ENCODE peak calls at places on chromosomes 13 and 19, in four cellular contexts. L is A549, W is K562, U is GM12878. S is an unnamed sample.

GRCh38 chr19:22622020-22622419 is 12.1 kb upstream of the ZNF492 start:
- DNase-seq in L (no peak), W (no peak), U (no peak), S (no peak)

GRCh38 chr13:94433055-94433947 is 46.2 kb downstream of the DCT start:
- DNase-seq in L (no peak), W (peak; percentile 7), U (no peak), S (peak; percentile 45)

GRCh38 chr19:447816-448546 is 12.9 kb downstream of the SHC2 start:
- DNase-seq in L (no peak), W (no peak), U (no peak), S (no peak)

GRCh38 chr19:33110201-33110910 is 21.6 kb upstream of the WDR88 start:
- DNase-seq in L (no peak), W (no peak), U (no peak), S (no peak)

GRCh38 chr13:51728972-51729371 is 75.0 kb downstream of the DHRS12 start:
- DNase-seq in L (no peak), W (no peak), U (no peak), S (no peak)

GRCh38 chr13:61812286-61812685 is 396.6 kb upstream of the PCDH20 start:
- DNase-seq in L (no peak), W (no peak), U (no peak), S (no peak)

GRCh38 chr13:102598061-102598460 is 1.3 kb downstream of the TPP2 start:
- DNase-seq in L (no peak), W (no peak), U (no peak), S (no peak)

GRCh38 chr19:38277549-38277948 is 13.2 kb downstream of the SPINT2 start:
- DNase-seq in L (no peak), W (no peak), U (no peak), S (no peak)

GRCh38 chr13:111249637-111250360 is 70.6 kb upstream of the TEX29 start:
- DNase-seq in L (no peak), W (no peak), U (no peak), S (no peak)

GRCh38 chr19:52214241-52214640 is 24.4 kb downstream of the PPP2R1A start:
- DNase-seq in L (no peak), W (no peak), U (no peak), S (no peak)

GRCh38 chr13:42969558-42970172 is 22.4 kb downstream of the EPSTI1 start:
- DNase-seq in L (peak; percentile 41), W (peak; percentile 64), U (no peak), S (peak; percentile 63)

GRCh38 chr13:113959198-113959597 is 14.7 kb downstream of the C13orf46 start:
- DNase-seq in L (no peak), W (peak; percentile 34), U (no peak), S (no peak)

GRCh38 chr19:38693380-38694223 is 46.2 kb downstream of the ACTN4 start:
- DNase-seq in L (peak; percentile 91), W (no peak), U (no peak), S (peak; percentile 81)

GRCh38 chr19:17641181-17641580 is 47.0 kb downstream of the UNC13A start:
- DNase-seq in L (no peak), W (no peak), U (no peak), S (no peak)
- TF ChIP-seq CHD4 in L (no peak), W (no peak), U (no peak), S (no peak)

DNA sequence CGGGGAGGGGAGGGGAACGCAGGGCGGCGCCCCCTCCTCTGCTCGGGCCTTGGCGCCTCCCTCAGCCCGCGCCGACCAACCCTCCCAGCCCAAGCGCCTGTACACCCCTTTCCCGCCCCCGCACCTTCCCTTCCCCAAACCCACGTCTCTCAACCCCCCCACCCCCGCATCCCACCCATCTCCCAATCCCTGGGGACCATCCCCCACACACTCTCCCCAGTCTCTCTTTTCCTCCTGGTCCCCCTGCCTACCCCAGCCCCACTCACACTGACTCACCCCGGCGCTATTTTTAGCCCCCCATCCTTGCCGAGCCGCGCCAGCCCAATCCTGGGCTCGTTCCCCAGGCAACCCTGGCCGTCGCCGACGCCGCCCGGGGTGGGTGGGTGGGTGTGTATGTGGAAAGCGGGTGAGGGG is 11.7 kb downstream of the CIC start:
- DNase-seq in L (no peak), W (peak; percentile 69), U (no peak), S (no peak)
- TF ChIP-seq CHD4 in L (no peak), W (no peak), U (no peak), S (no peak)

GRCh38 chr19:30406220-30406944 is 34.2 kb downstream of the ZNF536 start:
- DNase-seq in L (peak; percentile 69), W (no peak), U (no peak), S (peak; percentile 10)
- TF ChIP-seq CHD4 in L (no peak), W (no peak), U (no peak), S (no peak)

GRCh38 chr13:72141845-72142470 is 275.0 kb upstream of the DACH1 start:
- DNase-seq in L (no peak), W (no peak), U (no peak), S (no peak)
- TF ChIP-seq CHD4 in L (no peak), W (no peak), U (no peak), S (no peak)

DNA sequence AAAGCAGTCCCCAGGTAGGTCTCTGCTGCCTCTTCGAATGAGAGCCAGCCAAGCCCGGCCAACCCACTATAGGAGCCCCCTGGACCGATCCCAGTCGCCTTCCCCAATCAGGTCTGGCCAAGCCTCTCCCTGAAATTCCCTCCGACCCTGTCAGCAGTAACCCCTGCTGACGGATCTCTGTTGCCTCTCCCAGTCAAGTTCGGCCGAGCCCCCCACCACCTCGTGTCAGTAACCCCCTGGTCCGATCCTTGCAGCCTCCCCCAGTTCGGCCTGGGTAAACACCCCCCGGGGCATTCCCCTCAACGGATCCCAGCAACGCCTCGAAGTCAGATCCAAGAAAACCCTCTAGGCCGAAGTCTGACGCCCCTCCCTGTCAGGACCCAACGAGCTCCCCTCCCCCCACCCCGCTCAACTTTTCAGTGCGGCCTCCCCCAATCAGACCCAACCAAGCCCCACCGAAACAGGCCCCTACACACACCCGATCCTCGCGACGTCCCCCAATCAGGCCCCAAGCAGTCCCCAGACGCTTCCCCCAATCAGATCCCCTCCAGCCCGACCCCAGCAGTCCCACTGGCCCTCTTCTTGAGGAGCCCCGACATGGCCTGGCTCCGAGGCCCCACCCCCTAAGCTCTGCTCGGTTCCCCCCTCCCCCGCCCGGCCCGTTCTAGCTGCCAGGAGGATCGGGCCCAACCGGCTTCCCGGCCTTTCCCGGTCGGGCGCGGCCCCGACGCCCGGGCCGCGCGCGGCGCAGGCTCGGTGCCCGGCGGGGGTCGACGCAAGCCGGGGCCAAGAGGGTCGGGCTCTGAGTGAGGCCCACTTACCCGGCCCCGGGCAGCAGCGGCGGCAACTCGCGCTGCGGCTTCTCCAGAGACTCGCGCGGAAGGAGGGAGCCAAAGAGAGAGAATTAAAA is 1.8 kb downstream of the TNPO2 start:
- DNase-seq in L (peak; percentile 31), W (peak; percentile 89), U (no peak), S (peak; percentile 52)
- TF ChIP-seq CHD4 in L (no peak), W (no peak), U (no peak), S (no peak)

GRCh38 chr13:99988469-99989375 is 7.1 kb downstream of the ZIC2 start:
- DNase-seq in L (no peak), W (no peak), U (no peak), S (no peak)

GRCh38 chr13:99985243-99985874 is 3.8 kb downstream of the ZIC2 start:
- DNase-seq in L (no peak), W (peak; percentile 29), U (no peak), S (no peak)

GRCh38 chr13:99985886-99986527 is 4.4 kb downstream of the ZIC2 start:
- DNase-seq in L (no peak), W (no peak), U (no peak), S (no peak)

GRCh38 chr13:99987180-99988047 is 5.8 kb downstream of the ZIC2 start:
- DNase-seq in L (no peak), W (no peak), U (no peak), S (no peak)

GRCh38 chr13:99986751-99987150 is 5.2 kb downstream of the ZIC2 start:
- DNase-seq in L (no peak), W (no peak), U (no peak), S (no peak)
- TF ChIP-seq CHD4 in L (no peak), W (no peak), U (no peak), S (no peak)

GRCh38 chr13:40146586-40147240 is 491.3 kb downstream of the COG6 start:
- DNase-seq in L (no peak), W (no peak), U (no peak), S (no peak)

GRCh38 chr13:40148103-40148502 is 492.6 kb downstream of the COG6 start:
- DNase-seq in L (no peak), W (no peak), U (no peak), S (no peak)

GRCh38 chr13:40143559-40143958 is 488.1 kb downstream of the COG6 start:
- DNase-seq in L (no peak), W (no peak), U (no peak), S (no peak)

GRCh38 chr13:40145139-40145538 is 489.7 kb downstream of the COG6 start:
- DNase-seq in L (no peak), W (no peak), U (no peak), S (no peak)

DNA sequence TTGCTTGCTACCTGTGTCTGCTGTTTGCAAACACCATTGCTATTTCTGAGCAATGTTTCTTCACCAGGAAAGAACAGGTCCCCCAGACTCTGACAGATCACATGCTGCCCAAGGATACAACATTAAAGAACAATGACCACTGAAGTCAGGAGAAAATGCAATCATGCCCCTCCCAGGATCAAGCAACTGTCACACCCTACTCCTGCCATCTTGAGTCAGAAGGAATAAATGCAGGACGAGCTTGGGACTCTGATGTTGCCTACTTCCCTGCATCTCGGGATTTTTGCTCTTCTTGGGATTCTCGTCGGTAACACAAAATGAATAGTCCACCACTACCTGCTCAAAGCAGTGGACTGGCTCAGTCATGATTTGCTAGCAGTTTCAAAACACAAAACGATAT is 490.6 kb downstream of the COG6 start:
- DNase-seq in L (no peak), W (no peak), U (no peak), S (no peak)
- TF ChIP-seq CHD4 in L (no peak), W (no peak), U (no peak), S (no peak)

DNA sequence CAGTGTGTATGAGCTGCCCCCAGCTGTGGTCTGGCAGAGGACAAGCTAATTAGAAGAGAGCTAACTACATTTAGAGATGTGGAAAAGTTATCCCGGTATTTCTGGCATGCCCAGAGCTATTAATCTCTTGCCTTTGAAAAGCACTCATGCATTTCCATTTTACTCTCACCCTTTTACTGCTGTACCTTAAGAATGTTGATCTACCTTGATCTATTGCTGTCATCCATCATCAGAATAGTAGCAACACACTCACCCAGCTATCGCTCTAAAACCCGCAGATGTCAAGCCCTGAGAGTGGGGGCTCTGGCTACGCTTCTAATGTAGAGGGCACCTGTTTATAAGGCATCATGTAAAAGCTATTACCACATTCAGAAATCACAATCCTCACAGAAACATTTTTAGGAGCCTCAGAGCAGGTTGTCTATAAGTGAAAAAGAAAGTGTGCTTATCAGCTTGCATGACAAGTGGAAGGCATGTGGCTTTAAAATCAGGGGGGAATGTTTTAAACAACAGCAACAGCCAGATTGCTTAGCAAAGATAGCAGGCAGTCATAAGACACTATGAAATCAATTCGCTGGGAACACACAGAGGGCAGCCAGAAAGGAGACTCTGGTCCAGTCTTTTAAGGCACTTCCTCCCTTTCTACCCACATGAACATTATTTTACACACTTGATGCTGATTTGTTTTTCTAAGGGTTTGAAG is 224.2 kb upstream of the IRS2 start:
- DNase-seq in L (no peak), W (no peak), U (no peak), S (no peak)
- TF ChIP-seq CHD4 in L (no peak), W (no peak), U (no peak), S (no peak)